ENCODE peak calls at places on chromosome 4, in seven cellular contexts. H is stimulated activated CD4-positive, alpha-beta T cell treated with anti-CD3 and anti-CD28 coated beads, Interleukin-2, amount 100 ng/mL, for 24 hours; E is choroid plexus epithelial cell; G is adipocyte; R is central memory CD8-positive, alpha-beta T cell; X is Right ventricle myocardium superior; J is activated T-cell treated with anti-CD3 and anti-CD28 coated beads for 4 hours. W is an unnamed sample.

GRCh38 chr4:28287837-28288236 is 1427.2 kb downstream of the STIM2 start:
- DNase-seq in H (no peak), E (peak; percentile 97), G (peak; percentile 92), R (no peak), X (no peak), J (no peak), W (peak; percentile 95)

GRCh38 chr4:125097729-125098128 is 217.0 kb upstream of the FAT4 start:
- DNase-seq in H (no peak), E (no peak), G (no peak), R (no peak), X (no peak), J (no peak), W (no peak)

GRCh38 chr4:151489462-151490203 is 80.7 kb downstream of the FHIP1A start:
- DNase-seq in H (no peak), E (no peak), G (no peak), R (no peak), X (no peak), J (no peak), W (no peak)

GRCh38 chr4:7003176-7003878 is 39.8 kb upstream of the TADA2B start:
- DNase-seq in H (no peak), E (no peak), G (no peak), R (no peak), X (no peak), J (no peak), W (no peak)

GRCh38 chr4:76779740-76780459 is 118.0 kb downstream of the SOWAHB start:
- DNase-seq in H (no peak), E (peak; percentile 78), G (peak; percentile 50), R (no peak), X (no peak), J (no peak), W (peak; percentile 41)

GRCh38 chr4:157045507-157046127 is 30.3 kb upstream of the GLRB start:
- DNase-seq in H (no peak), E (peak; percentile 89), G (peak; percentile 84), R (no peak), X (no peak), J (no peak), W (peak; percentile 54)

GRCh38 chr4:79213702-79214101 is 112.2 kb downstream of the NAA11 start:
- DNase-seq in H (no peak), E (no peak), G (no peak), R (no peak), X (no peak), J (no peak), W (no peak)

GRCh38 chr4:176780995-176781738 is 11.6 kb downstream of the VEGFC start:
- DNase-seq in H (no peak), E (no peak), G (peak; percentile 47), R (no peak), X (no peak), J (no peak), W (no peak)

GRCh38 chr4:146585761-146586333 is 52.8 kb upstream of the POU4F2 start:
- DNase-seq in H (no peak), E (peak; percentile 78), G (peak; percentile 93), R (no peak), X (no peak), J (no peak), W (peak; percentile 36)

GRCh38 chr4:8324640-8325239 is 55.2 kb downstream of the HTRA3 start:
- DNase-seq in H (no peak), E (no peak), G (no peak), R (no peak), X (peak; percentile 11), J (no peak), W (no peak)

GRCh38 chr4:173919861-173920260 is 363.6 kb downstream of the FBXO8 start:
- DNase-seq in H (no peak), E (peak; percentile 2), G (no peak), R (no peak), X (no peak), J (no peak), W (no peak)

GRCh38 chr4:92497141-92497540 is 193.4 kb downstream of the GRID2 start:
- DNase-seq in H (no peak), E (no peak), G (no peak), R (no peak), X (no peak), J (no peak), W (no peak)

GRCh38 chr4:137129471-137130244 is 402.6 kb downstream of the PCDH18 start:
- DNase-seq in H (no peak), E (peak; percentile 23), G (no peak), R (no peak), X (no peak), J (no peak), W (peak; percentile 30)

GRCh38 chr4:124334119-124334518 is 378.4 kb downstream of the ANKRD50 start:
- DNase-seq in H (no peak), E (peak; percentile 93), G (peak; percentile 93), R (no peak), X (no peak), J (no peak), W (peak; percentile 76)

GRCh38 chr4:124903995-124904722 is 191.6 kb upstream of the ANKRD50 start:
- DNase-seq in H (no peak), E (peak; percentile 84), G (peak; percentile 81), R (no peak), X (no peak), J (no peak), W (peak; percentile 59)

GRCh38 chr4:153206534-153206933 is 2.3 kb downstream of the TRIM2 start:
- DNase-seq in H (no peak), E (no peak), G (no peak), R (no peak), X (no peak), J (no peak), W (no peak)

GRCh38 chr4:151810476-151810875 is 49.7 kb upstream of the GATB start:
- DNase-seq in H (no peak), E (no peak), G (no peak), R (no peak), X (no peak), J (no peak), W (no peak)

GRCh38 chr4:187685247-187685646 is 310.3 kb upstream of the ZFP42 start:
- DNase-seq in H (no peak), E (no peak), G (no peak), R (no peak), X (no peak), J (no peak), W (no peak)

GRCh38 chr4:20288846-20289512 is 37.3 kb downstream of the SLIT2 start:
- DNase-seq in H (no peak), E (no peak), G (no peak), R (no peak), X (no peak), J (no peak), W (no peak)

GRCh38 chr4:101055392-101055791 is 291.9 kb downstream of the PPP3CA start:
- DNase-seq in H (no peak), E (no peak), G (no peak), R (no peak), X (no peak), J (no peak), W (no peak)

GRCh38 chr4:38993683-38994082 is 38.5 kb downstream of the TMEM156 start:
- DNase-seq in H (no peak), E (peak; percentile 30), G (no peak), R (no peak), X (no peak), J (no peak), W (no peak)

GRCh38 chr4:47703008-47703407 is 134.9 kb downstream of the CORIN start:
- DNase-seq in H (no peak), E (no peak), G (no peak), R (no peak), X (no peak), J (no peak), W (no peak)

GRCh38 chr4:126532527-126532926 is 1100.2 kb upstream of the INTU start:
- DNase-seq in H (no peak), E (no peak), G (no peak), R (no peak), X (no peak), J (no peak), W (no peak)

GRCh38 chr4:152014280-152014679 is 253.5 kb upstream of the GATB start:
- DNase-seq in H (peak; percentile 56), E (no peak), G (no peak), R (no peak), X (no peak), J (peak; percentile 11), W (no peak)

GRCh38 chr4:4413806-4414205 is 26.9 kb downstream of the NSG1 start:
- DNase-seq in H (no peak), E (no peak), G (no peak), R (no peak), X (no peak), J (no peak), W (no peak)

GRCh38 chr4:85707591-85707990 is 232.6 kb downstream of the ARHGAP24 start:
- DNase-seq in H (no peak), E (no peak), G (no peak), R (no peak), X (no peak), J (no peak), W (no peak)

GRCh38 chr4:151099976-151100417 is 569 bp downstream of the RPS3A start:
- DNase-seq in H (no peak), E (peak; percentile 51), G (no peak), R (no peak), X (no peak), J (no peak), W (no peak)

GRCh38 chr4:70721747-70722146 is at the start of gene RUFY3:
- DNase-seq in H (no peak), E (peak; percentile 97), G (peak; percentile 93), R (no peak), X (no peak), J (no peak), W (peak; percentile 92)

GRCh38 chr4:91198951-91199350 is 1071.8 kb downstream of the CCSER1 start:
- DNase-seq in H (no peak), E (peak; percentile 20), G (no peak), R (no peak), X (no peak), J (no peak), W (no peak)

GRCh38 chr4:65943076-65943475 is 272.8 kb upstream of the EPHA5 start:
- DNase-seq in H (no peak), E (peak; percentile 86), G (peak; percentile 56), R (no peak), X (no peak), J (no peak), W (peak; percentile 45)

GRCh38 chr4:74790652-74791051 is 3.7 kb downstream of the BTC start:
- DNase-seq in H (no peak), E (no peak), G (no peak), R (no peak), X (no peak), J (no peak), W (no peak)

GRCh38 chr4:59380841-59381366 is 1819.2 kb upstream of the ADGRL3 start:
- DNase-seq in H (no peak), E (no peak), G (no peak), R (no peak), X (no peak), J (no peak), W (no peak)

GRCh38 chr4:5823542-5824211 is 69.2 kb downstream of the CRMP1 start:
- DNase-seq in H (no peak), E (no peak), G (no peak), R (no peak), X (no peak), J (no peak), W (no peak)

GRCh38 chr4:13933163-13933562 is 305.6 kb upstream of the BOD1L1 start:
- DNase-seq in H (no peak), E (peak; percentile 43), G (peak; percentile 44), R (no peak), X (no peak), J (no peak), W (no peak)

GRCh38 chr4:75030649-75031235 is 97.8 kb downstream of the PARM1 start:
- DNase-seq in H (no peak), E (no peak), G (no peak), R (no peak), X (no peak), J (no peak), W (no peak)

W was measured in skeletal muscle cell.